ENCODE peak calls at places on chromosome 19, in six cellular contexts. V, M, Y, L, B and E are unnamed samples. For H3K27me3 and H3K36me3, the result is how much of the 10 kb centered on the place peaks cover.

GRCh38 chr19:23563326-23563725 is 123.7 kb downstream of the ZNF675 start:
- DNase-seq in V (no peak), M (no peak), Y (no peak), L (no peak), B (no peak), E (no peak)

GRCh38 chr19:5470264-5470671 is 15.1 kb downstream of the ZNRF4 start:
- DNase-seq in V (no peak), M (no peak), Y (no peak), L (peak), B (peak), E (no peak)

GRCh38 chr19:42465827-42466280 is 23.1 kb upstream of the CXCL17 start:
- DNase-seq in V (no peak), M (peak), Y (no peak), L (no peak), B (no peak), E (peak)

GRCh38 chr19:37869766-37870340 is 36.5 kb downstream of the WDR87 start:
- DNase-seq in V (no peak), M (no peak), Y (no peak), L (no peak), B (no peak), E (no peak)

GRCh38 chr19:6480843-6481415 is 658 bp downstream of the DENND1C start:
- DNase-seq in V (no peak), M (no peak), Y (no peak), L (no peak), B (no peak), E (peak)

GRCh38 chr19:57688011-57688763 is 6.4 kb downstream of the ZNF551 start:
- DNase-seq in V (no peak), M (no peak), Y (no peak), L (no peak), B (no peak), E (no peak)

GRCh38 chr19:40831502-40832430 is 18.5 kb downstream of the CYP2A6 start:
- DNase-seq in V (no peak), M (no peak), Y (no peak), L (peak), B (peak), E (no peak)

GRCh38 chr19:7887408-7888144 is 734 bp upstream of the LRRC8E start:
- DNase-seq in V (no peak), M (no peak), Y (no peak), L (no peak), B (no peak), E (peak)

GRCh38 chr19:53808710-53809125 is 15.4 kb downstream of the NLRP12 start:
- DNase-seq in V (peak), M (no peak), Y (peak), L (no peak), B (peak), E (peak)

GRCh38 chr19:5271145-5271544 is 69.5 kb downstream of the PTPRS start:
- DNase-seq in V (peak), M (no peak), Y (no peak), L (no peak), B (no peak), E (peak)

GRCh38 chr19:53182202-53182601 is 11.0 kb downstream of the ZNF665 start:
- DNase-seq in V (no peak), M (no peak), Y (no peak), L (no peak), B (no peak), E (no peak)

GRCh38 chr19:1377965-1378785 is 5.5 kb upstream of the NDUFS7 start:
- DNase-seq in V (no peak), M (no peak), Y (no peak), L (no peak), B (no peak), E (no peak)
- H3K27me3 ChIP-seq in V (under half), M (under half), Y (under half), L (under half), B (under half), E (under half)

GRCh38 chr19:14782978-14783545 is 4.7 kb upstream of the ADGRE2 start:
- DNase-seq in V (no peak), M (no peak), Y (no peak), L (no peak), B (no peak), E (no peak)
- H3K4me3 ChIP-seq in V (no peak), M (no peak), Y (no peak), L (no peak), B (no peak), E (no peak)

GRCh38 chr19:4010808-4011110 is 3.2 kb downstream of the PIAS4 start:
- DNase-seq in V (no peak), M (no peak), Y (no peak), L (no peak), B (peak), E (peak)

GRCh38 chr19:4013886-4014540 is 6.5 kb downstream of the PIAS4 start:
- DNase-seq in V (no peak), M (no peak), Y (peak), L (no peak), B (no peak), E (no peak)

GRCh38 chr19:4012092-4012974 is 4.8 kb downstream of the PIAS4 start:
- DNase-seq in V (no peak), M (no peak), Y (peak), L (peak), B (peak), E (peak)

GRCh38 chr19:4014541-4015491 is 7.3 kb downstream of the PIAS4 start:
- DNase-seq in V (no peak), M (no peak), Y (peak), L (no peak), B (peak), E (peak)

GRCh38 chr19:4012975-4013634 is 5.6 kb downstream of the PIAS4 start:
- DNase-seq in V (no peak), M (no peak), Y (peak), L (no peak), B (peak), E (peak)
- H3K36me3 ChIP-seq in V (under half), M (under half), Y (under half), L (under half), B (under half), E (under half)

GRCh38 chr19:13027031-13027430 is 31.8 kb downstream of the NFIX start:
- DNase-seq in V (no peak), M (no peak), Y (no peak), L (no peak), B (no peak), E (no peak)
- H3K27me3 ChIP-seq in V (under half), M (under half), Y (under half), L (under half), B (half or more), E (half or more)

GRCh38 chr19:45442927-45443461 is 19.3 kb upstream of the ERCC1 start:
- DNase-seq in V (peak), M (no peak), Y (peak), L (peak), B (peak), E (peak)
- H3K4me3 ChIP-seq in V (peak), M (peak), Y (peak), L (peak), B (no peak), E (peak)

GRCh38 chr19:11012507-11012906 is 51.7 kb downstream of the SMARCA4 start:
- DNase-seq in V (no peak), M (no peak), Y (no peak), L (no peak), B (no peak), E (no peak)
- H3K36me3 ChIP-seq in V (half or more), M (under half), Y (under half), L (under half), B (under half), E (half or more)

GRCh38 chr19:1532003-1532402 is 8.1 kb downstream of the PLK5 start:
- DNase-seq in V (no peak), M (no peak), Y (no peak), L (no peak), B (no peak), E (no peak)
- H3K27me3 ChIP-seq in V (under half), M (half or more), Y (under half), L (under half), B (under half), E (under half)

GRCh38 chr19:50720181-50720920 is 749 bp upstream of the SHANK1 start:
- DNase-seq in V (no peak), M (no peak), Y (no peak), L (no peak), B (no peak), E (peak)

GRCh38 chr19:50718255-50719118 is 1.1 kb downstream of the SHANK1 start:
- DNase-seq in V (no peak), M (no peak), Y (peak), L (no peak), B (no peak), E (peak)

GRCh38 chr19:50720921-50721291 is 1.3 kb upstream of the SHANK1 start:
- DNase-seq in V (peak), M (no peak), Y (no peak), L (no peak), B (no peak), E (peak)

GRCh38 chr19:50719119-50719435 is 525 bp downstream of the SHANK1 start:
- DNase-seq in V (no peak), M (no peak), Y (no peak), L (no peak), B (no peak), E (no peak)

DNA sequence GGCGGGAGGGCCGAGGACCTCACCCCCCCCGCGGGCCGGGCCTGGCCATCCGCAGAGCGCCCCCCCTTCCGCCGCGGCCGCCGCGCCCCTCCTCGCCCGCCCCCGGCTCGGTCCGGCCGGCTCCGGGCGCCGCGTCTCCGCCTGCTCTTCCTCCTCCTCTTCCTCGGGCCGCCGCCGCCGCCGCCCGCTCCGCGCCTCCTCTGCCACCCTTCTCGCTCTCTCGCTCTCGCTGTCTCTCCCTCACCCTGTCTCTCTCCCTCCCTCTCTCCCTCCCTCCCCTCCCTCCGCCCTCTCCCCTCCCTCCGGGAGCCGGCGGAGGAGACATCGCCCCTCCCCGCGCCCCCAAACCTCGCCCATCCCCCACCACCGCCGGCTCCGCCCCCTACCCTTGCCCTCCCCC is at the start of gene SHANK1:
- DNase-seq in V (peak), M (no peak), Y (peak), L (no peak), B (no peak), E (peak)
- H3K4me3 ChIP-seq in V (peak), M (no peak), Y (peak), L (no peak), B (peak), E (peak)

GRCh38 chr19:17195106-17195505 is 20.1 kb upstream of the USE1 start:
- DNase-seq in V (no peak), M (no peak), Y (no peak), L (no peak), B (peak), E (no peak)

GRCh38 chr19:17194608-17195007 is 20.5 kb upstream of the USE1 start:
- DNase-seq in V (no peak), M (no peak), Y (no peak), L (no peak), B (no peak), E (no peak)

GRCh38 chr19:17197666-17198065 is 17.5 kb upstream of the USE1 start:
- DNase-seq in V (no peak), M (no peak), Y (no peak), L (no peak), B (no peak), E (no peak)

GRCh38 chr19:17196610-17197009 is 18.5 kb upstream of the USE1 start:
- DNase-seq in V (no peak), M (no peak), Y (no peak), L (no peak), B (no peak), E (no peak)

GRCh38 chr19:17192751-17193150 is 22.4 kb upstream of the USE1 start:
- DNase-seq in V (no peak), M (no peak), Y (no peak), L (no peak), B (no peak), E (no peak)
- H3K36me3 ChIP-seq in V (under half), M (under half), Y (under half), L (under half), B (under half), E (under half)